ENCODE peak calls at places on chromosomes 5 and 9, in five cellular contexts. U is stomach; R is HFF-Myc; Y is CD4-positive, alpha-beta T cell; Q is psoas muscle. N is an unnamed sample.

GRCh38 chr9:125979383-125979782 is 232.2 kb downstream of the PBX3 start:
- DNase-seq in U (no peak), R (no peak), Y (no peak), Q (no peak), N (no peak)

GRCh38 chr5:169702726-169703481 is 65.8 kb downstream of the DOCK2 start:
- DNase-seq in U (no peak), R (no peak), Y (no peak), Q (no peak), N (no peak)

GRCh38 chr5:154179846-154180710 is 10.5 kb upstream of the GALNT10 start:
- DNase-seq in U (no peak), R (no peak), Y (no peak), Q (no peak), N (peak)

GRCh38 chr9:85741112-85741874 is 461 bp downstream of the AGTPBP1 start:
- DNase-seq in U (peak), R (no peak), Y (peak), Q (peak), N (no peak)

GRCh38 chr5:126514159-126515141 is 80.6 kb downstream of the ALDH7A1 start:
- DNase-seq in U (no peak), R (no peak), Y (no peak), Q (no peak), N (peak)

GRCh38 chr9:108811944-108812343 is 43.8 kb downstream of the ACTL7B start:
- DNase-seq in U (no peak), R (no peak), Y (no peak), Q (no peak), N (no peak)

GRCh38 chr9:117682955-117683710 is 21.1 kb upstream of the TLR4 start:
- DNase-seq in U (no peak), R (no peak), Y (no peak), Q (no peak), N (no peak)

GRCh38 chr9:69611221-69611620 is 61.0 kb downstream of the APBA1 start:
- DNase-seq in U (no peak), R (no peak), Y (no peak), Q (no peak), N (no peak)

GRCh38 chr5:157971466-157972324 is 112.8 kb upstream of the CLINT1 start:
- DNase-seq in U (no peak), R (peak), Y (no peak), Q (no peak), N (no peak)

GRCh38 chr5:75262278-75262677 is 25.6 kb upstream of the ANKRD31 start:
- DNase-seq in U (no peak), R (no peak), Y (no peak), Q (no peak), N (no peak)

GRCh38 chr9:27408523-27408922 is 111.6 kb upstream of the EQTN start:
- DNase-seq in U (no peak), R (no peak), Y (no peak), Q (no peak), N (no peak)

GRCh38 chr5:39476466-39477215 is 51.9 kb upstream of the DAB2 start:
- DNase-seq in U (no peak), R (peak), Y (no peak), Q (no peak), N (peak)

GRCh38 chr9:137411670-137412380 is 11.1 kb downstream of the EXD3 start:
- DNase-seq in U (peak), R (peak), Y (no peak), Q (peak), N (peak)

GRCh38 chr5:38853753-38854470 is 8.1 kb downstream of the OSMR start:
- DNase-seq in U (no peak), R (no peak), Y (no peak), Q (no peak), N (peak)

GRCh38 chr5:137738947-137739346 is 3.1 kb upstream of the KLHL3 start:
- DNase-seq in U (no peak), R (no peak), Y (no peak), Q (no peak), N (no peak)

GRCh38 chr5:98309785-98310566 is 463.5 kb upstream of the RGMB start:
- DNase-seq in U (no peak), R (peak), Y (no peak), Q (no peak), N (peak)

GRCh38 chr5:172725273-172725672 is 45.7 kb downstream of the DUSP1 start:
- DNase-seq in U (no peak), R (no peak), Y (no peak), Q (no peak), N (no peak)

GRCh38 chr5:346229-346935 is 24.9 kb downstream of the AHRR start:
- DNase-seq in U (no peak), R (no peak), Y (no peak), Q (no peak), N (no peak)

GRCh38 chr5:113067635-113068344 is 91.2 kb downstream of the DCP2 start:
- DNase-seq in U (no peak), R (no peak), Y (no peak), Q (no peak), N (no peak)

DNA sequence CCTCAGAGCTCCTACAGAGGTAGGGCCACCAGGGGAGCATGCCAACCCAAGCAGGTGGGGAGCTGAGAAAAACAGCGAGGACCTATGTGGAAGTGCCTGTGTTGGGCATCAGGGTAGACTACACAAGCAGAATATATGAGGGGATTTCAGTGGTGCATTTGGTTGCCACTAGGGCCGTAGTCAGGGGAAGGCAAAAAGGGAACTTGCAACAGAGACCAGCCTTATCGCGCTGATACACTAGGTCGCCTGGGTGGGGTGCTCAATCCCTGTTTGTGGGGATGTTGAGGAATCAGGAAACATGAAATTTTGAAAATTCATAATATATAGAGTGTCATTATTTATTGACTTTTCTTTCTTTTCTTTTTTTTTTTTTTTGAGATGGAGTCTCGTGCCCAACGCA is 370.9 kb upstream of the PRR16 start:
- DNase-seq in U (no peak), R (no peak), Y (no peak), Q (no peak), N (no peak)
- TF ChIP-seq CTCF in U (no peak), R (no peak), Y (no peak), Q (no peak), N (peak)

DNA sequence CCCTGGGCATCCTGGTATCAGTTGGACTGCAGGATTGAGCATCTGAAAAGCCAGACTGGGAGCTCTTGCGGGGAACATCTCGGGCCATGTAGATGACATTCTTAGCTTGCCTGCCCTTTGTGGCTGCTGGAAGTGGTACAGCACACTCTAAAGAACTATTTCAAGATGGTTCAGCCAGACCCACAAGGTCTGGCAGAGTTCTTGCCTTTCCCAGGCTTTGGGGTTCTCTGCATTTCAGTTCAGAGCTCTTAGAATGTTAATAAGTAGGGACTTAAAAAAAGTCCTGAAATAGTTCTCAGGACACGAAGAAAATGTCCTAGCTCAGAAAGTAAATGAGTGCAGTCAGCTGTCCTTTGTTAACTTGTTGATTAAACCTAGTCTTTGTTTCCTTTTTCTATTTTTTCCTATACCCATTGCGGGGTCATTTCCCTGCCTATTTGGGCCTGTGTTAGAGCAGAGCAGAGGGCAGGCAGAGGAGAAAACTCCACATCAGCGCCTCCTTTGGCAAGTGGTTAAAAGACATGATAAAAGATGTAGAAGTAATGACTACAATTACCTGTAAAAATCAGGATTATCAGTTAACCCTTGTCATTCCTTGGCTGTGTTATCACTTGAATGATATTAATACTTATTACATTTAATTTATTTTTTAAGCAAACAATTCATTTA is 291.5 kb downstream of the ZSWIM6 start:
- DNase-seq in U (no peak), R (no peak), Y (no peak), Q (no peak), N (no peak)
- TF ChIP-seq CTCF in U (no peak), R (peak), Y (no peak), Q (no peak), N (peak)

GRCh38 chr5:94785111-94785510 is 166.6 kb downstream of the SLF1 start:
- DNase-seq in U (no peak), R (no peak), Y (no peak), Q (no peak), N (no peak)
- TF ChIP-seq CTCF in U (no peak), R (no peak), Y (no peak), Q (no peak), N (peak)

DNA sequence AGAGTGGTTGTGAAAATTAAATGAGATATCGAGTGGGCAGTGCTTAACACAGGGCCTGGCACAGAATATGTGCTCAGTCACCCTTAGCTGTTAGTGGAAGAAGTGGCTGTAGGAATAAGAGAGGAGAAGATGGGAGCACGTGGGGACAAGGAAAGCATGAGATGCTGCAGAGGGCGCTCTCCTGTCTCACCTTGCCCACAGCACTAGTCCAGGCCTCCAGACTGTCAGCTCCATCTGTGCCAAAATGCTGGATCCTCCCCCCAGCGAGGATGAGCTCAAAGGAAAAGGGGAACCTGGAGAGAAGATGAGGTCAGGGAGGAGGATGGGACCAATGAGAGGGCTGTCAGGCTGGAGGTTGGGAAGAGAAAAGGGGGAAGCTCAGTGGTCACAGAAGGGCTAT is 12.5 kb downstream of the ARAP3 start:
- DNase-seq in U (no peak), R (no peak), Y (no peak), Q (no peak), N (no peak)
- TF ChIP-seq CTCF in U (no peak), R (peak), Y (no peak), Q (no peak), N (peak)